ENCODE peak calls at places on chromosome 3, in five cellular contexts. U is nephron progenitor cell; R is NCI-H82; Z is activated T-cell treated with anti-CD3 and anti-CD28 coated beads for 1 hour; J is activated CD4-positive, CD25-positive, alpha-beta regulatory T cell. A is an unnamed sample.

GRCh38 chr3:195825191-195825588 is 13.5 kb upstream of the MUC4 start:
- DNase-seq in U (no peak), R (no peak), Z (no peak), J (no peak), A (no peak)

GRCh38 chr3:146504546-146505197 is 35.3 kb upstream of the PLSCR2 start:
- DNase-seq in U (no peak), R (no peak), Z (no peak), J (no peak), A (no peak)

GRCh38 chr3:184005981-184006507 is 11.6 kb downstream of the ABCC5 start:
- DNase-seq in U (no peak), R (peak), Z (no peak), J (no peak), A (peak)

GRCh38 chr3:141743305-141743704 is 5.2 kb downstream of the RNF7 start:
- DNase-seq in U (no peak), R (no peak), Z (no peak), J (no peak), A (no peak)

GRCh38 chr3:189954733-189955665 is 165.7 kb downstream of the P3H2 start:
- DNase-seq in U (no peak), R (no peak), Z (no peak), J (no peak), A (no peak)

GRCh38 chr3:10817506-10817905 is 1.5 kb downstream of the SLC6A11 start:
- DNase-seq in U (no peak), R (no peak), Z (no peak), J (no peak), A (no peak)

GRCh38 chr3:45693941-45694521 is 4.8 kb downstream of the SACM1L start:
- DNase-seq in U (no peak), R (peak), Z (no peak), J (no peak), A (no peak)

GRCh38 chr3:176755977-176756376 is 441.3 kb downstream of the TBL1XR1 start:
- DNase-seq in U (no peak), R (no peak), Z (no peak), J (no peak), A (no peak)

GRCh38 chr3:13211605-13212210 is 138.5 kb upstream of the IQSEC1 start:
- DNase-seq in U (no peak), R (no peak), Z (no peak), J (no peak), A (no peak)

GRCh38 chr3:134480546-134480945 is 5.2 kb downstream of the ANAPC13 start:
- DNase-seq in U (no peak), R (no peak), Z (no peak), J (no peak), A (no peak)

GRCh38 chr3:123488641-123489347 is 39.9 kb upstream of the ADCY5 start:
- DNase-seq in U (no peak), R (no peak), Z (no peak), J (no peak), A (no peak)

GRCh38 chr3:193987186-193987585 is 148.8 kb upstream of the HES1 start:
- DNase-seq in U (no peak), R (no peak), Z (no peak), J (no peak), A (no peak)

GRCh38 chr3:48240000-48240710 is 749 bp upstream of the ZNF589 start:
- DNase-seq in U (no peak), R (peak), Z (no peak), J (no peak), A (no peak)

A was measured in NCI-H1048.